ENCODE peak calls at places on chromosomes 2 and 18, in four cellular contexts. N is upper lobe of right lung, O is OCI-LY7, W is breast epithelium. G is an unnamed sample.
A peak's percentile ranks its signal among the peaks of the same experiment; 100 is the strongest.

GRCh38 chr2:16773080-16773713 is 107.6 kb upstream of the CYRIA start:
- DNase-seq in N (no peak), O (peak; percentile 56), W (no peak), G (no peak)

GRCh38 chr2:234121999-234122398 is 71.5 kb downstream of the SPP2 start:
- DNase-seq in N (no peak), O (no peak), W (no peak), G (no peak)

GRCh38 chr2:201798252-201798918 is 8.0 kb upstream of the CDK15 start:
- DNase-seq in N (no peak), O (no peak), W (no peak), G (no peak)

GRCh38 chr2:68643011-68643873 is at the start of gene PROKR1:
- DNase-seq in N (peak; percentile 77), O (no peak), W (peak; percentile 51), G (no peak)

GRCh38 chr2:38615237-38615636 is 12.5 kb upstream of the HNRNPLL start:
- DNase-seq in N (no peak), O (no peak), W (no peak), G (no peak)

GRCh38 chr2:186113284-186113683 is 372.8 kb upstream of the ZC3H15 start:
- DNase-seq in N (no peak), O (no peak), W (no peak), G (no peak)

GRCh38 chr18:37659906-37660305 is 94.3 kb upstream of the CELF4 start:
- DNase-seq in N (no peak), O (no peak), W (no peak), G (no peak)

GRCh38 chr2:170848587-170848986 is 31.9 kb downstream of the GAD1 start:
- DNase-seq in N (no peak), O (no peak), W (no peak), G (no peak)

GRCh38 chr18:9695605-9696004 is 12.5 kb upstream of the RAB31 start:
- DNase-seq in N (no peak), O (no peak), W (no peak), G (no peak)

GRCh38 chr2:104290566-104290891 is 563.4 kb upstream of the POU3F3 start:
- DNase-seq in N (no peak), O (no peak), W (no peak), G (no peak)

GRCh38 chr2:20430461-20431302 is 16.2 kb upstream of the RHOB start:
- DNase-seq in N (no peak), O (no peak), W (no peak), G (no peak)

GRCh38 chr2:157662401-157662800 is 33.7 kb upstream of the ACVR1C start:
- DNase-seq in N (no peak), O (no peak), W (no peak), G (no peak)

GRCh38 chr18:3060667-3061580 is 48.0 kb upstream of the LPIN2 start:
- DNase-seq in N (no peak), O (peak; percentile 29), W (no peak), G (no peak)

GRCh38 chr2:27752551-27753237 is 18.8 kb upstream of the MRPL33 start:
- DNase-seq in N (no peak), O (no peak), W (no peak), G (no peak)

GRCh38 chr18:25351773-25352628 is at the start of gene ZNF521:
- DNase-seq in N (peak; percentile 88), O (peak; percentile 80), W (peak; percentile 72), G (peak; percentile 69)
- TF ChIP-seq CTCF in N (peak; percentile 21), O (peak; percentile 4), W (no peak), G (no peak)

DNA sequence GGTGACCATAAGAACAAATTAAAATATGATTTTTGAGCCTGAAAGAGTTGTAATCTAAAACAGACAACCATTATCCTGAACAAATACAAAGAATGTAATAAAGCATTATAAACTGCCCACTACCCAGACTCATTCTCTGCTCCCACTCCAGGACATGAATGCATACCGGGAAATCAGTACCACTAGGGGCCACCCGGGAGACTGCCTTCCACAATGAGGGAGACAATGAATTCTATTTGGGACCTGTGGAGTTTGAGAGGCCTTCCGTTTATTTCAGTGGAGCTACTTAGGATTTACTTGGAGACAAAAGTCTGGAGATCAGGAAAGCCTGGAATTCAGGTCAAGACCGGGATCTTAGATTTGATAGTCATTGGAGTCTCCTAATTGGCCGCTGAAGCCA is 50.0 kb downstream of the NAB1 start:
- DNase-seq in N (no peak), O (no peak), W (no peak), G (no peak)
- TF ChIP-seq CTCF in N (no peak), O (no peak), W (no peak), G (no peak)

DNA sequence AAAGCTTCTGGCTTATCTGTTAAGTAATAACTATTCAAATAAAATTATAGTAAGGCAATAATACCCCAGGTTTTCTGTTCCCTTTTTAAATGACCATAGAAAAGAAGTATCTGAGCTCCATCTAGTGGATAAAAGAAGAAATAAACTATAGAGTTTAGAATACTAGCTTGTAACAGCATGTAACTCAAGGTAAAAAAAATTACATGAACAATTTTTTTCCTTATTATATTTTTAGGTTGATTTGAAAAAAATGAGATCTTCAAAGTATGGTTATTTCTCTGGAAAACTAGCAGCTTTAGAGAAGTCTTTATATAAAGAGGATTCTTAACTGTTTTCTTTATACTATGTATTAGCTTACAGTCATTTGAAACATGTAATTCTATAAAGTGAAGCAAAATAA is 58.1 kb downstream of the NCKAP1 start:
- DNase-seq in N (no peak), O (peak; percentile 76), W (no peak), G (no peak)
- TF ChIP-seq CTCF in N (peak; percentile 65), O (peak; percentile 94), W (peak; percentile 53), G (peak; percentile 81)

GRCh38 chr2:60659026-60659425 is 97.0 kb upstream of the PAPOLG start:
- DNase-seq in N (no peak), O (no peak), W (no peak), G (no peak)
- TF ChIP-seq CTCF in N (no peak), O (peak; percentile 63), W (no peak), G (no peak)

DNA sequence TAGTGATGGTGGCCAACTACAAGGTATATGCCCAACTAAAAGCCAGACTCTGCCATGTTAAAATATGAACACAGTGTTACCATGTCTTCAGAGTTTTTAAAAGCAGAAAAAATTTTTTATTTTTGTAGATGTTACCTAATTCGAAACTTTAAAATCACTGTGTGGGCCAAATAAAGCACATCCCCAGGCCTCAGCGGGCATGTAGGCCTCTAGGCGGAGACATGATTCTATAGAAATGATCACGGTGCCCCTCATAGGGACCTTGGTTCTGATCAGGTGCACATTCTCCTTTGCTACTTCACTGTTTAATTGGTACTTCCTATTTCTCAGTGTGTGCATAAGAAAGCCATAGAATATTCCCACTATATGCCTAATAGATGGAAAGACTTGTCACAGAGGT is 349.2 kb downstream of the XIRP2 start:
- DNase-seq in N (no peak), O (no peak), W (no peak), G (no peak)
- TF ChIP-seq CTCF in N (no peak), O (no peak), W (no peak), G (no peak)

GRCh38 chr2:238339814-238340213 is 19.5 kb downstream of the TRAF3IP1 start:
- DNase-seq in N (no peak), O (no peak), W (no peak), G (no peak)
- TF ChIP-seq CTCF in N (no peak), O (peak; percentile 52), W (no peak), G (no peak)

GRCh38 chr2:54879598-54880355 is 156.3 kb downstream of the EML6 start:
- DNase-seq in N (no peak), O (no peak), W (no peak), G (no peak)

GRCh38 chr2:54878182-54878581 is 154.7 kb downstream of the EML6 start:
- DNase-seq in N (no peak), O (no peak), W (no peak), G (no peak)

GRCh38 chr2:54880428-54880827 is 157.0 kb downstream of the EML6 start:
- DNase-seq in N (no peak), O (no peak), W (no peak), G (no peak)

GRCh38 chr2:54876764-54877163 is 153.3 kb downstream of the EML6 start:
- DNase-seq in N (no peak), O (no peak), W (no peak), G (no peak)

GRCh38 chr2:54879037-54879436 is 155.6 kb downstream of the EML6 start:
- DNase-seq in N (no peak), O (no peak), W (no peak), G (no peak)
- TF ChIP-seq CTCF in N (no peak), O (no peak), W (no peak), G (no peak)

DNA sequence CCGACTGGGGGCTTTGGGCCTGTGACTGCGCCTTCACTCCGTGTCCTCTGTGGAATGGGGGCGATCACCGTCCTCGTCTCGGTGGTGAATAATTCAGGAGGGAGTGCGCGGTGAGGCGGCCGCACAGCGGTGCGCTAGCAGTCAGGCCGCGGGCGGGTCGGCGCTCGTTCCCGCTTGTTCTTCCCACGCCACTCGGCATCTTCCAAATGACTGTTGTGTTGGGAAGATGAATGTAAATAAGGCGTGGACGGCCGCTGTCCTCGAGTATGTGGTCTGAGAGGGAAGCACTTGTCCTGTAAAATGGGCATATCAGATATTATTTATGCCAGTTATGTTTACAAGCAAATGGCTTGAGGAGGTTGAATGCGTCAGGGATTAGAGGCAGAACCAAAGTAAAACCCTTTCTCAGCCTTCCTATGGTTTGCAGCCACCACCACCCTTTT is 607 bp upstream of the VPS4B start:
- DNase-seq in N (no peak), O (no peak), W (peak; percentile 56), G (no peak)
- TF ChIP-seq CTCF in N (no peak), O (no peak), W (no peak), G (no peak)

GRCh38 chr18:710418-711300 is 1.8 kb downstream of the ENOSF1 start:
- DNase-seq in N (no peak), O (no peak), W (no peak), G (no peak)

GRCh38 chr18:712401-713134 is at the start of gene ENOSF1:
- DNase-seq in N (peak; percentile 95), O (peak; percentile 78), W (peak; percentile 90), G (peak; percentile 85)

GRCh38 chr18:711330-711692 is 1.1 kb downstream of the ENOSF1 start:
- DNase-seq in N (no peak), O (no peak), W (no peak), G (no peak)

GRCh38 chr18:713135-713490 is 683 bp upstream of the ENOSF1 start:
- DNase-seq in N (no peak), O (no peak), W (no peak), G (no peak)

DNA sequence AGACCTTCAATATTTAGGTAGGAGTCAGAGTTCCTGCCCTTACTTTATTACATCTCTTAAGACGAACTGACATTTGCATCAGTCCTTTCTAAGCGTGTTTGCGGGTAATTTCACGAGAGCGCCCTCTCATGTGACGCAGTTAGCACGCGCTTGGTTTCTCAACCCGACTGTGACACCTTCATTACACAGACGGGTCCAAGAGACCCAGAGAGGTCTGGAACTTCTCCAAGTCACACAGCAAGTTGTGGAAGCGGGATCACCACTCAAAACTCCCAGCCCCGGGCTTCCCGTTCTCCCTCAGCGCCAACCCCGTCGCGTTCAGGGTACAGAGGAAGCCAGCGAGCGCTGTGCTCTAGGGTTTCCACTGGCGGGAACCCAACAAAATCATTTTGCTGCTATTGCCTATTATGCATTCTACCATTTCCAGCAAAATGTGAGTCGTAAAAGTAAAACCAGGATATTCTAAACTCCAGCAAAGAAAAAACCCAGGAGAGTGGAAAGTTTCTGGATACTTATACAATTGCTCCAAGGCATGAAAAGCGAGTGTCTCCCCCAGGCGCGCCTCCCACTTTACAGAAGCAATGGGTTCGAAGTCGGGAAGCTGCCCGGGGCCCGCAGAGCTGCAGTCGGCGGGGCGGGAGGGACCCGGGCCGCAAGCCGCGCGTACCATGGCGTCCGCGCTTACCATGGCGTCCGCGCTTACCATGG is 583 bp downstream of the ENOSF1 start:
- DNase-seq in N (peak; percentile 86), O (peak; percentile 68), W (peak; percentile 55), G (peak; percentile 93)
- TF ChIP-seq CTCF in N (no peak), O (peak; percentile 44), W (no peak), G (no peak)

G was measured in CD14-positive monocyte.